ENCODE peak calls at places on chromosomes 3 and 15, in five cellular contexts. One of them, this sample, is unnamed. For H3K27me3 and H3K4me1, the result is how much of the 10 kb centered on the place peaks cover.

GRCh38 chr3:22377421-22377820 is 626.4 kb upstream of the ZNF385D start:
- DNase-seq in CD8-positive, alpha-beta memory T cell: no peak
- DNase-seq in neuronal stem cell: no peak
- DNase-seq in lung: no peak
- DNase-seq in transverse colon: no peak
- DNase-seq in this sample: no peak

GRCh38 chr15:47566610-47567009 is 150.7 kb upstream of the SEMA6D start:
- DNase-seq in lung: no peak
- DNase-seq in CD8-positive, alpha-beta memory T cell: no peak
- DNase-seq in transverse colon: no peak
- DNase-seq in neuronal stem cell: no peak
- DNase-seq in this sample: no peak

GRCh38 chr3:28328188-28329151 is 20.1 kb upstream of the ZCWPW2 start:
- DNase-seq in lung: no peak
- DNase-seq in CD8-positive, alpha-beta memory T cell: no peak
- DNase-seq in neuronal stem cell: peak
- DNase-seq in transverse colon: no peak
- DNase-seq in this sample: no peak

GRCh38 chr15:77535845-77536244 is 96.9 kb downstream of the LINGO1 start:
- DNase-seq in transverse colon: peak
- DNase-seq in lung: no peak
- DNase-seq in neuronal stem cell: no peak
- DNase-seq in CD8-positive, alpha-beta memory T cell: no peak
- DNase-seq in this sample: no peak

GRCh38 chr3:101243285-101244211 is 76.8 kb downstream of the IMPG2 start:
- DNase-seq in lung: no peak
- DNase-seq in transverse colon: no peak
- DNase-seq in CD8-positive, alpha-beta memory T cell: no peak
- DNase-seq in neuronal stem cell: no peak
- DNase-seq in this sample: no peak

GRCh38 chr15:63759752-63760151 is 74.0 kb downstream of the HERC1 start:
- DNase-seq in neuronal stem cell: no peak
- DNase-seq in transverse colon: no peak
- DNase-seq in lung: no peak
- DNase-seq in CD8-positive, alpha-beta memory T cell: no peak
- DNase-seq in this sample: no peak

GRCh38 chr15:101201411-101202174 is 50.3 kb downstream of the CHSY1 start:
- DNase-seq in neuronal stem cell: peak
- DNase-seq in CD8-positive, alpha-beta memory T cell: no peak
- DNase-seq in lung: peak
- DNase-seq in transverse colon: peak
- DNase-seq in this sample: no peak

GRCh38 chr15:60840306-60840702 is 361.4 kb upstream of the ICE2 start:
- DNase-seq in lung: no peak
- DNase-seq in CD8-positive, alpha-beta memory T cell: peak
- DNase-seq in transverse colon: no peak
- DNase-seq in neuronal stem cell: no peak
- DNase-seq in this sample: peak

GRCh38 chr3:188772886-188773285 is 398.9 kb upstream of the TPRG1 start:
- DNase-seq in transverse colon: no peak
- DNase-seq in lung: peak
- DNase-seq in CD8-positive, alpha-beta memory T cell: no peak
- DNase-seq in neuronal stem cell: no peak
- DNase-seq in this sample: no peak

GRCh38 chr3:106628407-106628806 is 748.8 kb upstream of the CCDC54 start:
- DNase-seq in transverse colon: no peak
- DNase-seq in lung: no peak
- DNase-seq in CD8-positive, alpha-beta memory T cell: no peak
- DNase-seq in neuronal stem cell: no peak
- DNase-seq in this sample: no peak

GRCh38 chr15:82064824-82065223 is 19.0 kb upstream of the MEX3B start:
- DNase-seq in transverse colon: no peak
- DNase-seq in CD8-positive, alpha-beta memory T cell: no peak
- DNase-seq in neuronal stem cell: no peak
- DNase-seq in lung: no peak
- DNase-seq in this sample: no peak

GRCh38 chr15:64050281-64051092 is 4.2 kb upstream of the DAPK2 start:
- DNase-seq in transverse colon: no peak
- DNase-seq in lung: peak
- DNase-seq in neuronal stem cell: no peak
- DNase-seq in CD8-positive, alpha-beta memory T cell: no peak
- DNase-seq in this sample: no peak

GRCh38 chr3:5347486-5347885 is 160.0 kb downstream of the EDEM1 start:
- DNase-seq in neuronal stem cell: no peak
- DNase-seq in transverse colon: no peak
- DNase-seq in lung: no peak
- DNase-seq in CD8-positive, alpha-beta memory T cell: no peak
- DNase-seq in this sample: no peak

GRCh38 chr3:134423153-134423552 is 48.9 kb upstream of the AMOTL2 start:
- DNase-seq in lung: no peak
- DNase-seq in transverse colon: no peak
- DNase-seq in CD8-positive, alpha-beta memory T cell: no peak
- DNase-seq in neuronal stem cell: no peak
- DNase-seq in this sample: no peak

GRCh38 chr3:167228135-167228534 is 152.0 kb downstream of the ZBBX start:
- DNase-seq in transverse colon: no peak
- DNase-seq in neuronal stem cell: no peak
- DNase-seq in lung: no peak
- DNase-seq in CD8-positive, alpha-beta memory T cell: no peak
- DNase-seq in this sample: no peak

GRCh38 chr15:65290228-65290627 is 3.5 kb upstream of the PARP16 start:
- DNase-seq in lung: no peak
- DNase-seq in transverse colon: no peak
- DNase-seq in neuronal stem cell: no peak
- DNase-seq in CD8-positive, alpha-beta memory T cell: no peak
- DNase-seq in this sample: no peak

GRCh38 chr3:140298569-140299070 is 363.6 kb downstream of the CLSTN2 start:
- DNase-seq in lung: no peak
- DNase-seq in neuronal stem cell: no peak
- DNase-seq in transverse colon: no peak
- DNase-seq in CD8-positive, alpha-beta memory T cell: no peak
- DNase-seq in this sample: no peak

GRCh38 chr3:143120716-143121239 is 1.2 kb downstream of the CHST2 start:
- DNase-seq in CD8-positive, alpha-beta memory T cell: peak
- DNase-seq in neuronal stem cell: peak
- DNase-seq in transverse colon: peak
- DNase-seq in lung: no peak
- DNase-seq in this sample: no peak

GRCh38 chr3:123993818-123994217 is 1.9 kb upstream of the ROPN1 start:
- DNase-seq in lung: no peak
- DNase-seq in CD8-positive, alpha-beta memory T cell: no peak
- DNase-seq in neuronal stem cell: no peak
- DNase-seq in transverse colon: no peak
- DNase-seq in this sample: no peak

GRCh38 chr15:95718441-95718840 is 612.1 kb upstream of the NR2F2 start:
- DNase-seq in transverse colon: no peak
- DNase-seq in neuronal stem cell: no peak
- DNase-seq in CD8-positive, alpha-beta memory T cell: no peak
- DNase-seq in lung: no peak
- DNase-seq in this sample: no peak

GRCh38 chr15:71230303-71230702 is 115.0 kb downstream of the THSD4 start:
- DNase-seq in transverse colon: no peak
- DNase-seq in lung: no peak
- DNase-seq in neuronal stem cell: no peak
- DNase-seq in CD8-positive, alpha-beta memory T cell: no peak
- DNase-seq in this sample: no peak

GRCh38 chr15:72197460-72198409 is at the start of gene GRAMD2A:
- DNase-seq in CD8-positive, alpha-beta memory T cell: no peak
- DNase-seq in neuronal stem cell: no peak
- DNase-seq in lung: peak
- DNase-seq in transverse colon: peak
- DNase-seq in this sample: no peak

GRCh38 chr3:120956143-120956542 is 48.1 kb downstream of the STXBP5L start:
- DNase-seq in CD8-positive, alpha-beta memory T cell: no peak
- DNase-seq in neuronal stem cell: no peak
- DNase-seq in transverse colon: no peak
- DNase-seq in lung: no peak
- DNase-seq in this sample: no peak

GRCh38 chr3:169562988-169563774 is 100.3 kb downstream of the MECOM start:
- DNase-seq in transverse colon: no peak
- DNase-seq in CD8-positive, alpha-beta memory T cell: no peak
- DNase-seq in neuronal stem cell: no peak
- DNase-seq in lung: no peak
- DNase-seq in this sample: no peak

GRCh38 chr15:85120351-85121113 is 138.9 kb downstream of the PDE8A start:
- DNase-seq in neuronal stem cell: no peak
- DNase-seq in lung: no peak
- DNase-seq in transverse colon: no peak
- DNase-seq in CD8-positive, alpha-beta memory T cell: no peak
- DNase-seq in this sample: no peak

GRCh38 chr15:74396146-74396438 is 28.6 kb upstream of the CYP11A1 start:
- DNase-seq in transverse colon: no peak
- DNase-seq in CD8-positive, alpha-beta memory T cell: no peak
- DNase-seq in neuronal stem cell: no peak
- DNase-seq in lung: no peak
- DNase-seq in this sample: no peak

GRCh38 chr3:12275974-12276373 is 12.9 kb upstream of the PPARG start:
- DNase-seq in CD8-positive, alpha-beta memory T cell: no peak
- DNase-seq in neuronal stem cell: no peak
- DNase-seq in transverse colon: no peak
- DNase-seq in lung: no peak
- DNase-seq in this sample: no peak

GRCh38 chr3:43742935-43743334 is 52.2 kb downstream of the ABHD5 start:
- DNase-seq in neuronal stem cell: no peak
- DNase-seq in transverse colon: no peak
- DNase-seq in lung: no peak
- DNase-seq in CD8-positive, alpha-beta memory T cell: no peak
- DNase-seq in this sample: no peak

GRCh38 chr3:108887137-108887536 is 64.6 kb downstream of the TRAT1 start:
- DNase-seq in neuronal stem cell: no peak
- DNase-seq in lung: no peak
- DNase-seq in transverse colon: no peak
- DNase-seq in CD8-positive, alpha-beta memory T cell: no peak
- DNase-seq in this sample: no peak

GRCh38 chr15:87263844-87264243 is 992.7 kb downstream of the NTRK3 start:
- DNase-seq in lung: no peak
- DNase-seq in CD8-positive, alpha-beta memory T cell: no peak
- DNase-seq in neuronal stem cell: no peak
- DNase-seq in transverse colon: no peak
- DNase-seq in this sample: no peak

DNA sequence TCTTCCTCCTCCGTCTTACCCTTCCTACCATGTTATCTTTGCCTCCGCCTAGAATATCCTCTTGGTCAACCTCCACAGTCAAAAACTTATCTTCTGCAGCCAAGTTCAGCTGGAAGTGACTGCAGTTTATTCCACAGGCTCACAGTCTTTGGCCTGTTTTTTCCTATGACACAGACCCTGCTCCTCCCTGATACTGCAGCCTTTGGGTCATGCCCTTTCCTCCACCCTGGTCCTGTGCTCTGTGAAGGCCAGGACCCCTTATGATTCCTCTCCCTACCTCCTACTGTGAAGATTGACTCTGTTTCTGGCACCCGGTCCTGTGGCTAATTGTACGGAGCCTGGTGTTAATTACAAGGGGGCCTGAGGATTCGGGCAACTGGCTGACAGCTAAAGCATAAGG is 49.3 kb upstream of the SCN5A start:
- DNase-seq in neuronal stem cell: no peak
- DNase-seq in lung: no peak
- DNase-seq in CD8-positive, alpha-beta memory T cell: no peak
- DNase-seq in transverse colon: no peak
- DNase-seq in this sample: no peak
- H3K27me3 ChIP-seq in neuronal stem cell: under half
- H3K27me3 ChIP-seq in lung: under half
- H3K27me3 ChIP-seq in CD8-positive, alpha-beta memory T cell: under half
- H3K27me3 ChIP-seq in transverse colon: under half
- H3K27me3 ChIP-seq in this sample: under half

GRCh38 chr3:64248247-64248646 is 23.0 kb upstream of the PRICKLE2 start:
- DNase-seq in transverse colon: no peak
- DNase-seq in CD8-positive, alpha-beta memory T cell: no peak
- DNase-seq in neuronal stem cell: no peak
- DNase-seq in lung: no peak
- DNase-seq in this sample: no peak
- H3K4me1 ChIP-seq in transverse colon: under half
- H3K4me1 ChIP-seq in CD8-positive, alpha-beta memory T cell: under half
- H3K4me1 ChIP-seq in neuronal stem cell: under half
- H3K4me1 ChIP-seq in lung: under half
- H3K4me1 ChIP-seq in this sample: under half

GRCh38 chr3:195139876-195140240 is 131.1 kb downstream of the XXYLT1 start:
- DNase-seq in lung: no peak
- DNase-seq in neuronal stem cell: no peak
- DNase-seq in transverse colon: no peak
- DNase-seq in CD8-positive, alpha-beta memory T cell: no peak
- DNase-seq in this sample: no peak
- H3K27me3 ChIP-seq in lung: under half
- H3K27me3 ChIP-seq in neuronal stem cell: under half
- H3K27me3 ChIP-seq in transverse colon: under half
- H3K27me3 ChIP-seq in CD8-positive, alpha-beta memory T cell: under half
- H3K27me3 ChIP-seq in this sample: under half

GRCh38 chr3:183517656-183518055 is 37.9 kb downstream of the KLHL6 start:
- DNase-seq in CD8-positive, alpha-beta memory T cell: no peak
- DNase-seq in lung: no peak
- DNase-seq in transverse colon: no peak
- DNase-seq in neuronal stem cell: no peak
- DNase-seq in this sample: no peak

GRCh38 chr3:183513046-183513706 is 42.3 kb downstream of the KLHL6 start:
- DNase-seq in CD8-positive, alpha-beta memory T cell: peak
- DNase-seq in transverse colon: peak
- DNase-seq in neuronal stem cell: no peak
- DNase-seq in lung: no peak
- DNase-seq in this sample: peak

GRCh38 chr3:183518446-183519185 is 36.9 kb downstream of the KLHL6 start:
- DNase-seq in neuronal stem cell: peak
- DNase-seq in lung: no peak
- DNase-seq in transverse colon: no peak
- DNase-seq in CD8-positive, alpha-beta memory T cell: no peak
- DNase-seq in this sample: no peak

GRCh38 chr3:183515968-183516851 is 39.3 kb downstream of the KLHL6 start:
- DNase-seq in lung: no peak
- DNase-seq in CD8-positive, alpha-beta memory T cell: peak
- DNase-seq in neuronal stem cell: no peak
- DNase-seq in transverse colon: peak
- DNase-seq in this sample: peak

GRCh38 chr3:183514048-183514447 is 41.5 kb downstream of the KLHL6 start:
- DNase-seq in lung: no peak
- DNase-seq in transverse colon: no peak
- DNase-seq in neuronal stem cell: no peak
- DNase-seq in CD8-positive, alpha-beta memory T cell: no peak
- DNase-seq in this sample: no peak
- H3K4me1 ChIP-seq in lung: under half
- H3K4me1 ChIP-seq in transverse colon: under half
- H3K4me1 ChIP-seq in neuronal stem cell: under half
- H3K4me1 ChIP-seq in CD8-positive, alpha-beta memory T cell: half or more
- H3K4me1 ChIP-seq in this sample: under half

This sample was measured in effector memory CD4-positive, alpha-beta T cell.